ENCODE peak calls at places on chromosome 5, in five cellular contexts. One of them, this sample, is unnamed.

GRCh38 chr5:134267366-134268018 is 41.6 kb upstream of the PPP2CA start:
- DNase-seq in K562: peak
- DNase-seq in sigmoid colon: no peak
- DNase-seq in prostate gland: no peak
- DNase-seq in endothelial cell of umbilical vein: no peak
- DNase-seq in this sample: no peak

GRCh38 chr5:54573783-54574485 is 56.4 kb downstream of the SNX18 start:
- DNase-seq in endothelial cell of umbilical vein: no peak
- DNase-seq in prostate gland: no peak
- DNase-seq in K562: no peak
- DNase-seq in sigmoid colon: no peak
- DNase-seq in this sample: no peak

GRCh38 chr5:180816608-180817534 is 14.3 kb upstream of the MGAT1 start:
- DNase-seq in sigmoid colon: peak
- DNase-seq in endothelial cell of umbilical vein: peak
- DNase-seq in prostate gland: no peak
- DNase-seq in K562: no peak
- DNase-seq in this sample: no peak

GRCh38 chr5:58497956-58498942 is 7.0 kb downstream of the GAPT start:
- DNase-seq in sigmoid colon: no peak
- DNase-seq in prostate gland: no peak
- DNase-seq in K562: peak
- DNase-seq in endothelial cell of umbilical vein: peak
- DNase-seq in this sample: no peak

GRCh38 chr5:32990593-32991415 is 279.7 kb downstream of the NPR3 start:
- DNase-seq in sigmoid colon: no peak
- DNase-seq in prostate gland: peak
- DNase-seq in endothelial cell of umbilical vein: no peak
- DNase-seq in K562: no peak
- DNase-seq in this sample: no peak

GRCh38 chr5:14748180-14748900 is 83.8 kb downstream of the OTULIN start:
- DNase-seq in endothelial cell of umbilical vein: no peak
- DNase-seq in sigmoid colon: no peak
- DNase-seq in K562: no peak
- DNase-seq in prostate gland: no peak
- DNase-seq in this sample: no peak

GRCh38 chr5:313265-313664 is 8.2 kb upstream of the AHRR start:
- DNase-seq in sigmoid colon: no peak
- DNase-seq in K562: no peak
- DNase-seq in endothelial cell of umbilical vein: no peak
- DNase-seq in prostate gland: no peak
- DNase-seq in this sample: no peak

GRCh38 chr5:56302027-56302426 is 68.9 kb upstream of the ANKRD55 start:
- DNase-seq in endothelial cell of umbilical vein: peak
- DNase-seq in K562: no peak
- DNase-seq in prostate gland: no peak
- DNase-seq in sigmoid colon: no peak
- DNase-seq in this sample: no peak

GRCh38 chr5:140346348-140347221 is at the start of gene HBEGF:
- DNase-seq in sigmoid colon: peak
- DNase-seq in K562: peak
- DNase-seq in endothelial cell of umbilical vein: peak
- DNase-seq in prostate gland: peak
- DNase-seq in this sample: no peak

GRCh38 chr5:66222455-66222854 is 78.4 kb downstream of the SREK1 start:
- DNase-seq in sigmoid colon: no peak
- DNase-seq in prostate gland: no peak
- DNase-seq in endothelial cell of umbilical vein: no peak
- DNase-seq in K562: no peak
- DNase-seq in this sample: peak

GRCh38 chr5:82861705-82862104 is 215.5 kb downstream of the TMEM167A start:
- DNase-seq in endothelial cell of umbilical vein: no peak
- DNase-seq in K562: no peak
- DNase-seq in prostate gland: no peak
- DNase-seq in sigmoid colon: no peak
- DNase-seq in this sample: no peak

GRCh38 chr5:176732736-176733585 is 77.4 kb upstream of the UNC5A start:
- DNase-seq in prostate gland: no peak
- DNase-seq in sigmoid colon: peak
- DNase-seq in endothelial cell of umbilical vein: no peak
- DNase-seq in K562: no peak
- DNase-seq in this sample: no peak

GRCh38 chr5:119343766-119344165 is 12.1 kb upstream of the TNFAIP8 start:
- DNase-seq in K562: no peak
- DNase-seq in sigmoid colon: no peak
- DNase-seq in endothelial cell of umbilical vein: no peak
- DNase-seq in prostate gland: no peak
- DNase-seq in this sample: no peak

GRCh38 chr5:89728134-89728533 is 681.4 kb downstream of the CETN3 start:
- DNase-seq in prostate gland: no peak
- DNase-seq in sigmoid colon: no peak
- DNase-seq in endothelial cell of umbilical vein: no peak
- DNase-seq in K562: no peak
- DNase-seq in this sample: no peak

GRCh38 chr5:81708889-81709288 is 42.0 kb downstream of the SSBP2 start:
- DNase-seq in K562: no peak
- DNase-seq in endothelial cell of umbilical vein: no peak
- DNase-seq in prostate gland: no peak
- DNase-seq in sigmoid colon: no peak
- DNase-seq in this sample: no peak

GRCh38 chr5:126594676-126595485 is at the start of gene ALDH7A1:
- DNase-seq in endothelial cell of umbilical vein: peak
- DNase-seq in sigmoid colon: peak
- DNase-seq in K562: no peak
- DNase-seq in prostate gland: peak
- DNase-seq in this sample: peak

GRCh38 chr5:113178073-113178779 is 201.6 kb downstream of the DCP2 start:
- DNase-seq in K562: no peak
- DNase-seq in sigmoid colon: no peak
- DNase-seq in endothelial cell of umbilical vein: no peak
- DNase-seq in prostate gland: no peak
- DNase-seq in this sample: no peak

GRCh38 chr5:27308151-27308550 is 269.8 kb upstream of the CDH9 start:
- DNase-seq in prostate gland: no peak
- DNase-seq in sigmoid colon: no peak
- DNase-seq in K562: no peak
- DNase-seq in endothelial cell of umbilical vein: no peak
- DNase-seq in this sample: no peak

GRCh38 chr5:170571331-170571731 is 67.5 kb downstream of the KCNIP1 start:
- DNase-seq in sigmoid colon: no peak
- DNase-seq in K562: no peak
- DNase-seq in endothelial cell of umbilical vein: no peak
- DNase-seq in prostate gland: no peak
- DNase-seq in this sample: no peak

GRCh38 chr5:77637170-77638074 is 1.1 kb downstream of the OTP start:
- DNase-seq in prostate gland: no peak
- DNase-seq in endothelial cell of umbilical vein: no peak
- DNase-seq in sigmoid colon: no peak
- DNase-seq in K562: no peak
- DNase-seq in this sample: no peak

GRCh38 chr5:31408814-31409213 is 123.1 kb downstream of the DROSHA start:
- DNase-seq in prostate gland: peak
- DNase-seq in endothelial cell of umbilical vein: no peak
- DNase-seq in K562: peak
- DNase-seq in sigmoid colon: no peak
- DNase-seq in this sample: no peak

GRCh38 chr5:135241536-135241935 is 157.5 kb downstream of the MACROH2A1 start:
- DNase-seq in K562: no peak
- DNase-seq in endothelial cell of umbilical vein: no peak
- DNase-seq in prostate gland: no peak
- DNase-seq in sigmoid colon: no peak
- DNase-seq in this sample: peak

GRCh38 chr5:179839328-179840256 is 18.9 kb downstream of the SQSTM1 start:
- DNase-seq in endothelial cell of umbilical vein: no peak
- DNase-seq in K562: no peak
- DNase-seq in prostate gland: no peak
- DNase-seq in sigmoid colon: peak
- DNase-seq in this sample: no peak

GRCh38 chr5:39519566-39520231 is 94.9 kb upstream of the DAB2 start:
- DNase-seq in endothelial cell of umbilical vein: peak
- DNase-seq in K562: no peak
- DNase-seq in prostate gland: no peak
- DNase-seq in sigmoid colon: no peak
- DNase-seq in this sample: no peak

GRCh38 chr5:84384604-84385575 is at the start of gene EDIL3:
- DNase-seq in sigmoid colon: peak
- DNase-seq in K562: no peak
- DNase-seq in endothelial cell of umbilical vein: peak
- DNase-seq in prostate gland: no peak
- DNase-seq in this sample: no peak

GRCh38 chr5:82942083-82942881 is 134.9 kb downstream of the TMEM167A start:
- DNase-seq in endothelial cell of umbilical vein: no peak
- DNase-seq in prostate gland: no peak
- DNase-seq in sigmoid colon: no peak
- DNase-seq in K562: no peak
- DNase-seq in this sample: no peak

GRCh38 chr5:77960863-77961396 is 184.8 kb upstream of the TBCA start:
- DNase-seq in prostate gland: no peak
- DNase-seq in endothelial cell of umbilical vein: no peak
- DNase-seq in sigmoid colon: no peak
- DNase-seq in K562: no peak
- DNase-seq in this sample: no peak

GRCh38 chr5:14399054-14399657 is 182.4 kb upstream of the OTULINL start:
- DNase-seq in K562: peak
- DNase-seq in prostate gland: peak
- DNase-seq in sigmoid colon: no peak
- DNase-seq in endothelial cell of umbilical vein: peak
- DNase-seq in this sample: no peak

GRCh38 chr5:13133951-13134350 is 810.5 kb downstream of the DNAH5 start:
- DNase-seq in prostate gland: no peak
- DNase-seq in sigmoid colon: no peak
- DNase-seq in endothelial cell of umbilical vein: no peak
- DNase-seq in K562: no peak
- DNase-seq in this sample: no peak

GRCh38 chr5:131389096-131389868 is 125.4 kb downstream of the CDC42SE2 start:
- DNase-seq in prostate gland: no peak
- DNase-seq in K562: no peak
- DNase-seq in endothelial cell of umbilical vein: no peak
- DNase-seq in sigmoid colon: no peak
- DNase-seq in this sample: no peak

DNA sequence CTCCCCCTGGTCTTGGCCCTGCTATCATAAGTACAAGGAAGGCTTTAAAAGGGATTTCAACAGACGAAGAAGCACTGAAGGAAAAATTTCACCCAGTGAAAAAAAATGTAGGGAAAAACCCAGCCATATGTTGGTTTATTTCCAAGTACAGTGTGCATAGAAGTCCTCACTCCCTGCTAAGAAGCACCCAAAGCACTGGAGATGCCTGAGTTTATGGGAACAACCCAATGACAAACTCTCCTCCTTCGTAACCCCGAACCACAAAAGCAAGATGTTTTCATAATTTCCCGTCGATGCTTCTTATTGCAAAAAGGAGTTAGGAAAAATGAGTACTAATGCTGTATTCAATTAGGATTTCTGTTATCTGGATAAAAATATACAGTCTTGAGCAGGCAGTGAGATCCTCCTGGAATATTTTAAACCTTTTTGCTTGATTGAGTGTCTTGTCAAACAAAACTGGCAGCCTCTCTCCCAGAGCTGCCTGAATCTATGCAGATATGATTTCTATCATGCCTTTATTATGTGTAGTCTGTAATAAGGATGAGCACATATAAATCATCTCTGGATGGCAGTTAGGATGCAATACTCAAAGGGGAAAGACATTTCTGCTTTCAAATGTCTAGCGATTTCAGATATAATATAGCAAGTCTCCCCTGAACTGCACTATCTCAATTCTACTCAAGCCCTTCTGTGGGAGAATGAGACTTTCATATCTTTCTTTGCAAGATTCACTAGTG is 305.1 kb upstream of the CLINT1 start:
- DNase-seq in sigmoid colon: no peak
- DNase-seq in endothelial cell of umbilical vein: no peak
- DNase-seq in K562: no peak
- DNase-seq in prostate gland: no peak
- DNase-seq in this sample: no peak
- TF ChIP-seq POLR2AphosphoS5 in sigmoid colon: no peak
- TF ChIP-seq POLR2AphosphoS5 in endothelial cell of umbilical vein: no peak
- TF ChIP-seq POLR2AphosphoS5 in K562: no peak
- TF ChIP-seq POLR2AphosphoS5 in prostate gland: no peak
- TF ChIP-seq POLR2AphosphoS5 in this sample: no peak

GRCh38 chr5:178340187-178340586 is 107.6 kb upstream of the PHYKPL start:
- DNase-seq in sigmoid colon: peak
- DNase-seq in prostate gland: no peak
- DNase-seq in endothelial cell of umbilical vein: no peak
- DNase-seq in K562: no peak
- DNase-seq in this sample: no peak
- TF ChIP-seq POLR2AphosphoS5 in sigmoid colon: no peak
- TF ChIP-seq POLR2AphosphoS5 in prostate gland: no peak
- TF ChIP-seq POLR2AphosphoS5 in endothelial cell of umbilical vein: no peak
- TF ChIP-seq POLR2AphosphoS5 in K562: no peak
- TF ChIP-seq POLR2AphosphoS5 in this sample: no peak

GRCh38 chr5:76526950-76527349 is 96.3 kb downstream of the F2RL2 start:
- DNase-seq in sigmoid colon: no peak
- DNase-seq in prostate gland: no peak
- DNase-seq in endothelial cell of umbilical vein: no peak
- DNase-seq in K562: no peak
- DNase-seq in this sample: no peak
- TF ChIP-seq POLR2AphosphoS5 in sigmoid colon: no peak
- TF ChIP-seq POLR2AphosphoS5 in prostate gland: no peak
- TF ChIP-seq POLR2AphosphoS5 in endothelial cell of umbilical vein: no peak
- TF ChIP-seq POLR2AphosphoS5 in K562: no peak
- TF ChIP-seq POLR2AphosphoS5 in this sample: no peak

GRCh38 chr5:148107608-148108007 is 43.8 kb downstream of the SPINK5 start:
- DNase-seq in endothelial cell of umbilical vein: peak
- DNase-seq in prostate gland: no peak
- DNase-seq in sigmoid colon: no peak
- DNase-seq in K562: no peak
- DNase-seq in this sample: no peak
- TF ChIP-seq POLR2AphosphoS5 in endothelial cell of umbilical vein: no peak
- TF ChIP-seq POLR2AphosphoS5 in prostate gland: no peak
- TF ChIP-seq POLR2AphosphoS5 in sigmoid colon: no peak
- TF ChIP-seq POLR2AphosphoS5 in K562: no peak
- TF ChIP-seq POLR2AphosphoS5 in this sample: no peak

DNA sequence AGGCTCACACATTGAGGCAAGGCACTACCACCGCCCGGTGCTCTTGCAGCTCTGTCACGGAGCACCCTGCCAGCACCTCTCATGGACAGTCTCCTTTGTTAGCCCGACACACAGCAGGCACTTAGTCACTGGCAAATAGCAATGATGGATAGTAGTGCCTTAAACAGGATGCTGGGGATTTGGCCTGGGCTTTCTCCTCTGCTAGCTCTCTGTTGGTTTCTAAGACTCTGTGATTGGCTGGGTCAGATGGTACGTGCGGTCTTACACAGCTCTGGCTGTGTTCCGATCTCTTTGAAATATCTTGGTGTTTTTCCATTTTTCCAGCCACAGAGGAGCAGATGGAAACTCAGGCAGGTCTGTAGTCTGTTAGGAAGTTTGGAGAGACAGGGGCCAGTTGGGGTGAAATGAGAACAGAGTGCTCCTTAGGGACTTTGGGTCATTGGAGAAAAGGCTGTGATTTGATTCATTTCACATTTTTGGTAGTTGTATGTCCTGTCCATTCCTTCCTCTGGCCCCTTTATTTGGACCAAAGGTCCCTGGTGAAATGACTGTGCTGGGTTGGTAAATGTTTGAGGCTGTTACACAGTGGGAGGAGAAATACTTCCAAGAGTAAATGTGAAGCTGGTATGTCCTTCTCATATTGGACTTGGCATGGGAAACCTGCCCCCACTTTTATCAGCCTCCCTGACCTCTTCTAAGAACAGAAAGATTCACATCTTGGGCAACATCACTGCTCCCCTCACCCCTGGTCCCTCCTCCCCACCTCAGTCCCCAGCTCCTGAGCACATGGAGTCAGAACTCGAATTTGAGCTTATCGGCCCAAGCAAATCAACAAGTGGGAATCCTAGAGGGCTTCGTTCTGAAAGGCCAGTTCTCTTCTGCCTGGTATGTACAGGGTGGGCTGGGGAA is 3.4 kb downstream of the SMIM3 start:
- DNase-seq in prostate gland: peak
- DNase-seq in sigmoid colon: peak
- DNase-seq in endothelial cell of umbilical vein: no peak
- DNase-seq in K562: no peak
- DNase-seq in this sample: peak
- TF ChIP-seq POLR2AphosphoS5 in prostate gland: peak
- TF ChIP-seq POLR2AphosphoS5 in sigmoid colon: peak
- TF ChIP-seq POLR2AphosphoS5 in endothelial cell of umbilical vein: no peak
- TF ChIP-seq POLR2AphosphoS5 in K562: no peak
- TF ChIP-seq POLR2AphosphoS5 in this sample: peak

This sample was measured in esophagus muscularis mucosa.